ENCODE peak calls at places on chromosomes 3 and 15, in four cellular contexts. A is HCT116, G is aorta, D is stomach. L is an unnamed sample.

GRCh38 chr15:66459818-66460615 is 37.5 kb downstream of the SNAPC5 start:
- DNase-seq in A (no peak), G (no peak), D (no peak), L (no peak)

GRCh38 chr3:108907194-108907593 is 46.5 kb downstream of the GUCA1C start:
- DNase-seq in A (no peak), G (no peak), D (no peak), L (no peak)

GRCh38 chr15:70400766-70401541 is 303.2 kb upstream of the TLE3 start:
- DNase-seq in A (no peak), G (no peak), D (no peak), L (no peak)

GRCh38 chr15:21260966-21261395 is 179.3 kb downstream of the POTEB3 start:
- DNase-seq in A (no peak), G (peak; percentile 46), D (no peak), L (no peak)

GRCh38 chr3:157294444-157294843 is 134.5 kb upstream of the CCNL1 start:
- DNase-seq in A (no peak), G (no peak), D (no peak), L (no peak)

GRCh38 chr15:59657635-59658125 is 365 bp upstream of the GTF2A2 start:
- DNase-seq in A (no peak), G (no peak), D (no peak), L (peak; percentile 34)

GRCh38 chr3:46456118-46456517 is 8.6 kb downstream of the LTF start:
- DNase-seq in A (no peak), G (no peak), D (no peak), L (no peak)

GRCh38 chr3:169026543-169027181 is 636.9 kb downstream of the MECOM start:
- DNase-seq in A (peak; percentile 26), G (no peak), D (no peak), L (no peak)

GRCh38 chr3:133081016-133081415 is 42.8 kb downstream of the TMEM108 start:
- DNase-seq in A (no peak), G (no peak), D (no peak), L (no peak)

GRCh38 chr3:197854596-197855343 is 63.7 kb downstream of the LRCH3 start:
- DNase-seq in A (peak; percentile 4), G (no peak), D (no peak), L (peak; percentile 100)

DNA sequence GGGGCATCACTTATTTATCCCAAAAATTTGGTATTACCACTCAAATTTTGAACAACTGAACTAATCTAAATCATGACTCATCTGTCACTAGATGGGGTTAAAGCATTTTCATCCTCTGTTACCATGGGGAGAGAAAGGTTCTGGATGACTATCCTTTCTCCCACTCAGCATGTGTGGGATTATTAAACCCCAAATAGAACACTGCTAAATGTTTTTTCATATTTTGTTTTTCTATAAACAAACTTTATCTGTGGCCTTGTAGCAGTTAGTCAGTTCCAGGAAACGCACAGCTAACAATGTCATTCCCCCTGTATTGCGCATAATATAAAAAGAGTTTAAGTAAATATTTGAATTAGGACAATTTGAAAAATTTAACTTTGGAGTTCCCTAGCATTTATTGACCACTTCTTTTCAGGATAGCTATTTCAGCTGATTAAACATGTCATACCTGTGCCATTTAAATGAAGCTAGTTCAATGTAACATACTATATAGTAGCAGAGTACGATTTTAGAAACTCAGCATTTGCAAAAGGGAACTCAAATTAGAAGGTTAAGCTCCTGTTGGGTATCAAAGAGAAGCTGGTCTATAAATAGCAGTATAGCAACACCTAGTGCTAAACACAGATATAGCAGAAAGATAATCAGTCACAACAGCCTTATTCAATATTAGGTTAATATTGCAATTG is 9.2 kb upstream of the TMEM212 start:
- DNase-seq in A (no peak), G (no peak), D (no peak), L (no peak)
- H3K27ac ChIP-seq in A (no peak overlapping the region), G (no peak overlapping the region), D (no peak overlapping the region), L (no peak overlapping the region)

GRCh38 chr3:185943363-185944106 is 5.7 kb upstream of the TRA2B start:
- DNase-seq in A (peak; percentile 72), G (peak; percentile 84), D (peak; percentile 85), L (peak; percentile 81)
- H3K4me3 ChIP-seq in A (no peak overlapping the region), G (peak overlapping the region; percentile 20), D (no peak overlapping the region), L (peak overlapping the region; percentile 70)

GRCh38 chr15:31853370-31853769 is 176.9 kb upstream of the CHRNA7 start:
- DNase-seq in A (no peak), G (no peak), D (no peak), L (no peak)

GRCh38 chr15:31857194-31857593 is 173.1 kb upstream of the CHRNA7 start:
- DNase-seq in A (no peak), G (no peak), D (no peak), L (no peak)

GRCh38 chr15:31858026-31858425 is 172.3 kb upstream of the CHRNA7 start:
- DNase-seq in A (no peak), G (no peak), D (no peak), L (no peak)

GRCh38 chr15:31852933-31853332 is 177.4 kb upstream of the CHRNA7 start:
- DNase-seq in A (no peak), G (no peak), D (no peak), L (no peak)

GRCh38 chr15:31856581-31856980 is 173.7 kb upstream of the CHRNA7 start:
- DNase-seq in A (no peak), G (no peak), D (no peak), L (no peak)
- H3K9me3 ChIP-seq in A (no peaks in the 10 kb centered on the region), G (no peaks in the 10 kb centered on the region), D (peaks cover 11% of the 10 kb centered on the region), L (no peaks in the 10 kb centered on the region)

GRCh38 chr3:13403818-13404216 is 16.3 kb downstream of the NUP210 start:
- DNase-seq in A (no peak), G (no peak), D (no peak), L (no peak)
- H3K27ac ChIP-seq in A (no peak overlapping the region), G (no peak overlapping the region), D (no peak overlapping the region), L (no peak overlapping the region)

GRCh38 chr3:126524429-126524988 is 554 bp downstream of the CHST13 start:
- DNase-seq in A (no peak), G (peak; percentile 54), D (no peak), L (no peak)
- H3K4me3 ChIP-seq in A (peak overlapping the region; percentile 55), G (no peak overlapping the region), D (peak overlapping the region; percentile 38), L (peak overlapping the region; percentile 78)

DNA sequence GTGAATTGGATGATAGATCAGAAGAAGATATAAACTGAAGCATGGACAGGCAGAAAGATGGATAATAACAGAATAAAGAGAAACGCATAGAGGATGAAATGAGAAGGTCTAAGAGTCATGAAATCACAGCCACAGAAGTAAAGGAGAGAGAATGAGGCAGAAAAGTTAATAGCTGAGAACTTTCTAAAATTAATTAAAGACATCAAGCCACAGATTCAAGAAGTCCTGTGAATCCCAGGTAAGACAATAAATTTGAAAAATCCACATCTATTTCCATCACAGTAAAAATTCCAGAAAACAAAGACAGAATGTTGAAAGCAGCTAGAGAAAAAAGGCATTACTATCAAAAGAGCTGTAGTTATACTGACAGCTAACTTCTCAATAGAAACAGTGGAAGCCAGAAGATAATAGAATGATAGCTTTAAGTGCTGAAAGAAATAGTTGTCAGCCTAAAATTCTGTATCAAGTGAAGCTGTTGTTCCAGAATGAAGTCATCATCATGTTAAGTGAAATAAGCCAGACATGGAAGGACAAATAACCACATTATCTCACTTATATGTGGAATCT is 12.0 kb downstream of the ACVR2B start:
- DNase-seq in A (no peak), G (no peak), D (no peak), L (no peak)
- H3K9me3 ChIP-seq in A (peaks cover 9% of the 10 kb centered on the region), G (no peaks in the 10 kb centered on the region), D (peaks cover 7% of the 10 kb centered on the region), L (no peaks in the 10 kb centered on the region)

GRCh38 chr3:142853270-142854163 is 35.4 kb downstream of the PCOLCE2 start:
- DNase-seq in A (peak; percentile 24), G (peak; percentile 57), D (peak; percentile 32), L (no peak)

GRCh38 chr3:142849148-142849547 is 39.7 kb downstream of the PCOLCE2 start:
- DNase-seq in A (no peak), G (no peak), D (no peak), L (no peak)

GRCh38 chr3:142846779-142847577 is 41.9 kb downstream of the PCOLCE2 start:
- DNase-seq in A (no peak), G (no peak), D (no peak), L (no peak)

GRCh38 chr3:142852009-142852408 is 36.9 kb downstream of the PCOLCE2 start:
- DNase-seq in A (no peak), G (no peak), D (no peak), L (no peak)

GRCh38 chr3:142850395-142851023 is 38.4 kb downstream of the PCOLCE2 start:
- DNase-seq in A (peak; percentile 51), G (peak; percentile 65), D (peak; percentile 42), L (peak; percentile 93)
- H3K27ac ChIP-seq in A (no peak overlapping the region), G (no peak overlapping the region), D (no peak overlapping the region), L (peak overlapping the region; percentile 70)

DNA sequence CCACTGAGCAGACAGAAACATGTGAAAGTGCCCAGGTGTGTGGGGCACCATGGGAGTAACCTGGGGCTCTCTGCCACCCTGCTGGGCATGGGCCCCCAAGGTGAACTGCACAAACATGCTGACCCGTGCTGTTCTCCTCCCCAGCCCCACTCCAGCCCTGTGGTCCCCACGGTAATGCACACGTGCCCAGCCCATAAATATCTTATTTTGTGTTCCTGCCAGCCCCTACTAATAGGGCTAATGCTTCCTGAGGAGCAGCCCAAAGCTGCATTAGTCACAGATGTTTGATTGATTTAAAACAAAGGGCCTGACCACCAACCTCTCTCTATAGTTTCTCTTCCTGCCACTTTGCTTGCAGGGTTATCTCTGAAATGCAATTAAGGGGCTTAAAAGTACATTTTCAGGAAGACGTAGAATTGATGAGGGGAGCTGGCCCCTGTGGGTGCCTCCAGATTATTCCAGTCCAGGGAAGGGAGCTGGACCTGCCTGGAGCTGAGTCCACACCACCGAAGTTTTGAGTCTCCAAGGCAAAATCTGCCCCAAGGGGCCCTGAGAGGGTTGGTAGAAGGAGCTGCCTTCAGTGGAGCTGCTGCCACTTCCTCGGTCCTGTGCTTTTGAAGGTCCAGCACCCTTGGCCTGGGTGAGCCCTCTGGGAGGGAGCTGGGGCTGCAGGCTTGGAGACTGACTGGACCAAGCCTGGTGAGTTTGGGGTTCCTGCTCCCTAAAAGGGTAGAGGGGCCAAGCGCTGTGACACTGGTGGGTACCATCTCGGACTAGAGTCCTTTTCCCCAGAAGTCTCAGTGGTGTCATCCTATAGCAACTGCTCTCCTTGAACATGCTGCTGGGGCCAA is 95.6 kb downstream of the ABHD5 start:
- DNase-seq in A (no peak), G (no peak), D (no peak), L (no peak)
- H3K4me3 ChIP-seq in A (no peak overlapping the region), G (no peak overlapping the region), D (no peak overlapping the region), L (no peak overlapping the region)

DNA sequence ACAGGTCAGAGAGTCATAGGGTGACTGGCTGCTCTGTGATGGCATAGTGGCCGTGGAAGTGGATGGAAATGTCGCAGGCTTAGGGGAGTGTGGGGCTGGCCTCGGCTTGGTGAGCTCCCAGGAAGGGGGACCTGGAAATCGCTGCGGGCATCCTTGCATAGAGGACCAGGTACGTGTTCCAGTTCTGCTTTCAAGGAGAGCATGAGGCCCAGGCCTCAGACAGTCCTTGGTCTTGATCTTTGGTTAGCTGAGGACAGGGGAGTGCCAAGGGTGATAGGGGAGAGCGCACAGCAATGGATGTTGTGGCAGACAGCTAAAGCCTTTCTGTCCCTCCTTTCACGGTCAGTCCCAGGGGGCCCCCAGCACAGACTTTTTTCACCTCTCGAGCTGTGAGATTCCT is 110.5 kb downstream of the SNRPN start:
- DNase-seq in A (no peak), G (no peak), D (no peak), L (no peak)
- H3K9me3 ChIP-seq in A (peaks cover 84% of the 10 kb centered on the region), G (peaks cover 97% of the 10 kb centered on the region), D (peaks cover 100% of the 10 kb centered on the region), L (peaks cover 18% of the 10 kb centered on the region)

L was measured in SK-N-MC.